ENCODE peak calls at places on chromosomes 1 and 21, in five cellular contexts. Z is GM23248, E is right cardiac atrium, J is RWPE2, R is testis. S is an unnamed sample. For H3K4me1, the result is how much of the 10 kb centered on the place peaks cover.

GRCh38 chr1:170891872-170892271 is 43.5 kb upstream of the MROH9 start:
- DNase-seq in Z (no peak), E (no peak), J (no peak), R (no peak), S (no peak)

GRCh38 chr1:11925938-11926292 is 312 bp downstream of the KIAA2013 start:
- DNase-seq in Z (peak), E (no peak), J (no peak), R (no peak), S (no peak)

GRCh38 chr1:40316595-40317393 is at the start of gene COL9A2:
- DNase-seq in Z (peak), E (peak), J (no peak), R (no peak), S (no peak)

GRCh38 chr1:41819843-41820242 is 98.9 kb downstream of the HIVEP3 start:
- DNase-seq in Z (no peak), E (no peak), J (no peak), R (no peak), S (no peak)

GRCh38 chr1:7121622-7121988 is 336.4 kb downstream of the CAMTA1 start:
- DNase-seq in Z (no peak), E (peak), J (no peak), R (peak), S (peak)

GRCh38 chr1:189357317-189357716 is 1120.3 kb downstream of the BRINP3 start:
- DNase-seq in Z (no peak), E (no peak), J (no peak), R (no peak), S (no peak)

GRCh38 chr1:119294199-119294598 is 74.4 kb upstream of the HAO2 start:
- DNase-seq in Z (no peak), E (no peak), J (no peak), R (no peak), S (no peak)

GRCh38 chr1:21904725-21905520 is 32.2 kb downstream of the HSPG2 start:
- DNase-seq in Z (peak), E (peak), J (peak), R (no peak), S (peak)

GRCh38 chr1:55702064-55702463 is 486.9 kb upstream of the USP24 start:
- DNase-seq in Z (peak), E (no peak), J (no peak), R (no peak), S (no peak)

GRCh38 chr1:27999055-27999454 is 39.3 kb downstream of the XKR8 start:
- DNase-seq in Z (peak), E (no peak), J (no peak), R (no peak), S (no peak)

GRCh38 chr1:214280386-214281029 is 451 bp upstream of the SMYD2 start:
- DNase-seq in Z (peak), E (peak), J (no peak), R (peak), S (peak)

GRCh38 chr1:241611063-241611462 is 29.1 kb downstream of the CHML start:
- DNase-seq in Z (peak), E (no peak), J (no peak), R (no peak), S (no peak)

GRCh38 chr1:226512076-226512728 is 36.4 kb upstream of the STUM start:
- DNase-seq in Z (no peak), E (no peak), J (no peak), R (no peak), S (no peak)

GRCh38 chr1:84892657-84893618 is at the start of gene LPAR3:
- DNase-seq in Z (peak), E (peak), J (peak), R (peak), S (peak)

GRCh38 chr1:229199261-229199850 is 71.6 kb upstream of the RAB4A start:
- DNase-seq in Z (no peak), E (no peak), J (no peak), R (no peak), S (no peak)

GRCh38 chr1:93815738-93816110 is 63.3 kb downstream of the DNTTIP2 start:
- DNase-seq in Z (no peak), E (no peak), J (no peak), R (no peak), S (no peak)

GRCh38 chr1:42962641-42963377 is 4.1 kb upstream of the SLC2A1 start:
- DNase-seq in Z (peak), E (peak), J (peak), R (no peak), S (peak)

GRCh38 chr1:37239225-37239740 is 205.0 kb upstream of the GRIK3 start:
- DNase-seq in Z (no peak), E (no peak), J (no peak), R (no peak), S (no peak)

GRCh38 chr1:54950361-54951163 is 29.9 kb upstream of the TMEM61 start:
- DNase-seq in Z (peak), E (peak), J (no peak), R (peak), S (peak)

GRCh38 chr1:178931843-178932551 is 61.1 kb upstream of the ANGPTL1 start:
- DNase-seq in Z (peak), E (peak), J (no peak), R (peak), S (peak)

GRCh38 chr1:230979389-230979716 is 459 bp downstream of the ARV1 start:
- DNase-seq in Z (no peak), E (no peak), J (no peak), R (no peak), S (no peak)
- H3K4me1 ChIP-seq in Z (under half), E (under half), J (under half), R (under half), S (under half)

DNA sequence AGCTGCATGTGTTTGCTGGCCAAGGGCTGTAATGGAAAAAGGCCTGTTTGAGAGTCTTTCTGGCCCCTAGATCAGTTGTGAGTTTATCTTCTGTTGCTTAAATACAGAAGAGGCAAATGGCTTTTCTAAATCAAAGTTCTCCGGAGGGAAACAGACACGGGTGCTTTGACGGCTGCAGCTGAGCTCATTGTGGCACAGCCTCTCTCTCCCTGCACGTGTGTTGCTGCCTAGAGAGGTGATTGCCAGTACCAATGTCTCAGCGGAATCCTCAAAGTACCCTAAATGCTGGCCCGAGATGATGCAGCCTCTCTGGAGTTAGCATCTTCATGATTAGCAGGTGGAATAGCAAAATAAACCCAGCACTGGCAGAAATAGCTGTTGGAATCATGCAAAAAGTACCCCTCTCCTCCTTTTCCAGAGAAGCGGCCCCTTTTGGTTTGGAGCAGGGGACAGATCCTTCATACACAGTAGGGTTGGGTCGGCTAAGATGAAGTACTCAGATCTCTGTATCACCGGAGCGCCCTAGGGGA is 192.2 kb downstream of the PRDM2 start:
- DNase-seq in Z (no peak), E (no peak), J (no peak), R (no peak), S (no peak)
- H3K4me3 ChIP-seq in Z (no peak), E (peak), J (no peak), R (peak), S (peak)

DNA sequence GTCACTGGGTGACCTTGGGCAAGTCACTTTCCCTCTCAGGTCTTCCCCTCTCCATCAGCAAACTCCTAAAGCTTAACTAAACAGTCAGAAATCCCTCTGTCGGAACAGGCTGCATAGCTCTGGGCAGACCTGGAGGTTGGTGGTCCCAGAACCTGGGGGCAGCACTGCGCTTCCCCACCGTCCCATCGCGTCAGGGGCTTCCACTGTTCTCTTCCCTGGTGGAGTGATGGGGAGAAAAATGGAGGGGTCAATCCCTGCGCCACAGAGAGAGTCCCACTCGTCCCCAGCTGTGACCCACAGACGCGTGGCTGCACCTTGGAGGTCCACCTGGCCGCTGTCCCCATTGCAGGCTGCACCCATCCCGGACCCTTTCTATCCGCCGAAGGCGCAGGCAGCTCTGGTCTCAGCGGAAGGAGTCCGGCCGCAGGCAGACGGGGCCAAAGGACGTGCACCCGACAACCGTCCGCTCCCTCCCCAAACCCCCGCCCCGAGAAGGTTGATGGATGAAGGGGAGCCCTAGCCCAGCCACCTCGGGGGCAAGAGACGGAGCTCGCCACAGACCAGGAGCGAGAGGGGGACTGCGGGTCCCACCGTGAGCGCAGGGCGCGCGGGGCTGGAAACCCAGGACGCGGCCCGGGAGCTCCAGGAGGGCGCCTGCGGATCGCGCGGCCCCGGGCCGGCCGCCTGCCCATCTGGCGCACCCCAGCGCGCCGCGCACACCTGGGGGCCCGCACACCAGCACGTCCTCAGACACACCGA is 585 bp upstream of the WNT3A start:
- DNase-seq in Z (no peak), E (peak), J (no peak), R (no peak), S (no peak)
- H3K4me1 ChIP-seq in Z (under half), E (under half), J (under half), R (under half), S (under half)

GRCh38 chr1:154870117-154870571 is at the start of gene KCNN3:
- DNase-seq in Z (peak), E (peak), J (peak), R (peak), S (peak)

GRCh38 chr1:154869351-154870116 is 547 bp downstream of the KCNN3 start:
- DNase-seq in Z (peak), E (peak), J (no peak), R (peak), S (peak)

GRCh38 chr1:154866257-154866994 is 3.7 kb downstream of the KCNN3 start:
- DNase-seq in Z (no peak), E (no peak), J (no peak), R (no peak), S (no peak)

GRCh38 chr1:154866995-154867795 is 2.9 kb downstream of the KCNN3 start:
- DNase-seq in Z (peak), E (peak), J (no peak), R (no peak), S (no peak)

GRCh38 chr1:154867841-154868610 is 2.1 kb downstream of the KCNN3 start:
- DNase-seq in Z (no peak), E (no peak), J (no peak), R (no peak), S (no peak)
- H3K4me3 ChIP-seq in Z (no peak), E (peak), J (no peak), R (no peak), S (peak)

GRCh38 chr1:86200901-86201300 is 44.3 kb upstream of the COL24A1 start:
- DNase-seq in Z (no peak), E (peak), J (no peak), R (no peak), S (no peak)
- H3K4me1 ChIP-seq in Z (under half), E (under half), J (under half), R (under half), S (under half)

GRCh38 chr1:53506355-53507050 is 47.3 kb downstream of the DMRTB1 start:
- DNase-seq in Z (no peak), E (peak), J (no peak), R (no peak), S (no peak)
- H3K4me3 ChIP-seq in Z (no peak), E (no peak), J (no peak), R (no peak), S (no peak)

GRCh38 chr21:45320261-45320990 is 32.7 kb upstream of the POFUT2 start:
- DNase-seq in Z (no peak), E (peak), J (peak), R (no peak), S (peak)

GRCh38 chr21:45322960-45323461 is 35.3 kb upstream of the POFUT2 start:
- DNase-seq in Z (peak), E (peak), J (peak), R (no peak), S (peak)

GRCh38 chr21:45323487-45324380 is 36.0 kb upstream of the POFUT2 start:
- DNase-seq in Z (peak), E (peak), J (peak), R (no peak), S (peak)

GRCh38 chr21:45320991-45321656 is 33.4 kb upstream of the POFUT2 start:
- DNase-seq in Z (no peak), E (peak), J (peak), R (no peak), S (peak)

GRCh38 chr21:45322231-45322959 is 34.7 kb upstream of the POFUT2 start:
- DNase-seq in Z (no peak), E (peak), J (peak), R (no peak), S (peak)
- H3K4me1 ChIP-seq in Z (under half), E (under half), J (under half), R (under half), S (half or more)

S was measured in left ventricle myocardium inferior.